ENCODE peak calls at places on chromosomes 6 and 20, in nine cellular contexts. I is stimulated activated CD8-positive, alpha-beta memory T cell treated with anti-CD3 and anti-CD28 coated beads, Interleukin-15, amount 100 ng/mL, for 24 hours; G is occipital lobe; K is pons; C is NT2/D1; J is upper lobe of right lung; W is activated gamma-delta T cell treated with Interleukin-2 at 50 U/mL for 16 hours; Q is heart right ventricle; N is kidney. Z is an unnamed sample.

GRCh38 chr6:115514656-115515055 is 546.0 kb downstream of the FRK start:
- DNase-seq in I (no peak), G (no peak), K (no peak), C (no peak), J (no peak), W (no peak), Q (no peak), N (no peak), Z (no peak)

GRCh38 chr6:44117397-44118128 is 9.7 kb downstream of the MRPL14 start:
- DNase-seq in I (no peak), G (no peak), K (no peak), C (no peak), J (no peak), W (no peak), Q (no peak), N (no peak), Z (no peak)

GRCh38 chr6:82589509-82590206 is 226.0 kb downstream of the TPBG start:
- DNase-seq in I (no peak), G (no peak), K (peak), C (peak), J (no peak), W (no peak), Q (no peak), N (no peak), Z (no peak)

GRCh38 chr20:47225458-47225857 is 131.0 kb downstream of the ZMYND8 start:
- DNase-seq in I (no peak), G (no peak), K (no peak), C (no peak), J (no peak), W (no peak), Q (no peak), N (no peak), Z (no peak)

GRCh38 chr6:90296346-90297123 is at the start of gene BACH2:
- DNase-seq in I (peak), G (peak), K (peak), C (peak), J (peak), W (peak), Q (peak), N (peak), Z (peak)

GRCh38 chr6:75210885-75211739 is 5.3 kb upstream of the COL12A1 start:
- DNase-seq in I (no peak), G (no peak), K (peak), C (no peak), J (no peak), W (peak), Q (peak), N (no peak), Z (no peak)

GRCh38 chr20:1370548-1371110 is 22.2 kb downstream of the FKBP1A start:
- DNase-seq in I (no peak), G (no peak), K (no peak), C (no peak), J (no peak), W (no peak), Q (no peak), N (no peak), Z (no peak)

GRCh38 chr6:106702451-106703110 is 73.2 kb downstream of the QRSL1 start:
- DNase-seq in I (no peak), G (no peak), K (no peak), C (no peak), J (no peak), W (no peak), Q (no peak), N (no peak), Z (no peak)

GRCh38 chr20:56780266-56780665 is 151.2 kb downstream of the TFAP2C start:
- DNase-seq in I (no peak), G (no peak), K (no peak), C (no peak), J (no peak), W (no peak), Q (no peak), N (no peak), Z (no peak)

GRCh38 chr6:130937942-130938604 is 110.9 kb downstream of the SMLR1 start:
- DNase-seq in I (no peak), G (no peak), K (no peak), C (no peak), J (no peak), W (no peak), Q (no peak), N (no peak), Z (no peak)

GRCh38 chr6:6694368-6694780 is 105.9 kb downstream of the LY86 start:
- DNase-seq in I (no peak), G (no peak), K (no peak), C (no peak), J (no peak), W (no peak), Q (no peak), N (no peak), Z (peak)

GRCh38 chr6:108518714-108519576 is 41.8 kb upstream of the FOXO3 start:
- DNase-seq in I (no peak), G (no peak), K (no peak), C (no peak), J (no peak), W (no peak), Q (no peak), N (no peak), Z (no peak)

GRCh38 chr20:56628873-56629463 is at the start of gene TFAP2C:
- DNase-seq in I (no peak), G (no peak), K (no peak), C (no peak), J (peak), W (no peak), Q (peak), N (peak), Z (no peak)

GRCh38 chr6:109867970-109868358 is 110.1 kb upstream of the GPR6 start:
- DNase-seq in I (no peak), G (no peak), K (no peak), C (no peak), J (no peak), W (no peak), Q (no peak), N (no peak), Z (no peak)

GRCh38 chr20:25485872-25486271 is 78.4 kb downstream of the GINS1 start:
- DNase-seq in I (no peak), G (no peak), K (no peak), C (no peak), J (no peak), W (no peak), Q (no peak), N (no peak), Z (no peak)

GRCh38 chr6:11727995-11728961 is 50.3 kb downstream of the ADTRP start:
- DNase-seq in I (no peak), G (no peak), K (no peak), C (no peak), J (no peak), W (no peak), Q (no peak), N (no peak), Z (no peak)

GRCh38 chr6:65937982-65938381 is 231.0 kb upstream of the EYS start:
- DNase-seq in I (no peak), G (no peak), K (no peak), C (no peak), J (no peak), W (no peak), Q (peak), N (no peak), Z (no peak)

GRCh38 chr20:46022411-46023147 is 6.4 kb upstream of the SLC12A5 start:
- DNase-seq in I (peak), G (peak), K (peak), C (no peak), J (peak), W (peak), Q (peak), N (no peak), Z (no peak)

Z was measured in iPS DF 6.9.